ENCODE peak calls at places on chromosomes 5 and 9, in four cellular contexts. K is GM12891, I is HepG2, L is H1. V is an unnamed sample.

GRCh38 chr9:12640021-12640587 is 53.1 kb upstream of the TYRP1 start:
- DNase-seq in K (no peak), L (no peak), I (peak; percentile 27), V (no peak)

GRCh38 chr5:53067641-53068040 is 41.9 kb downstream of the MOCS2 start:
- DNase-seq in K (no peak), I (no peak), L (no peak), V (no peak)

GRCh38 chr5:151499636-151500035 is 52.2 kb downstream of the SLC36A1 start:
- DNase-seq in K (no peak), L (no peak), I (no peak), V (no peak)

GRCh38 chr9:114769664-114770063 is 36.2 kb downstream of the TNFSF15 start:
- DNase-seq in I (no peak), K (no peak), L (no peak), V (no peak)

GRCh38 chr5:161713042-161713441 is 27.5 kb downstream of the GABRA6 start:
- DNase-seq in L (no peak), K (no peak), I (no peak), V (no peak)

GRCh38 chr9:133579601-133580415 is 29.4 kb downstream of the FAM163B start:
- DNase-seq in I (no peak), K (no peak), L (no peak), V (no peak)

GRCh38 chr5:180910182-180910581 is 11.2 kb downstream of the BTNL8 start:
- DNase-seq in K (no peak), L (no peak), I (no peak), V (no peak)

GRCh38 chr9:136804509-136805206 is 3.1 kb upstream of the RABL6 start:
- DNase-seq in L (no peak), K (peak; percentile 8), I (no peak), V (no peak)

GRCh38 chr9:82488702-82489578 is 500.4 kb downstream of the SPATA31D1 start:
- DNase-seq in I (peak; percentile 80), K (no peak), L (no peak), V (no peak)

GRCh38 chr9:35743880-35744518 is 5.0 kb downstream of the GBA2 start:
- DNase-seq in K (no peak), L (no peak), I (no peak), V (no peak)

GRCh38 chr5:73230264-73231244 is 57.6 kb downstream of the TMEM174 start:
- DNase-seq in I (no peak), K (no peak), L (peak; percentile 79), V (no peak)

GRCh38 chr9:133713211-133713959 is 24.8 kb downstream of the SARDH start:
- DNase-seq in L (no peak), K (no peak), I (peak; percentile 58), V (no peak)

GRCh38 chr9:73200694-73201432 is 49.2 kb downstream of the ANXA1 start:
- DNase-seq in K (no peak), I (peak; percentile 33), L (no peak), V (no peak)

GRCh38 chr5:122056913-122057312 is 21.1 kb downstream of the LOX start:
- DNase-seq in L (no peak), K (no peak), I (no peak), V (no peak)

GRCh38 chr5:114447084-114447773 is 85.4 kb downstream of the KCNN2 start:
- DNase-seq in L (no peak), K (no peak), I (no peak), V (no peak)

GRCh38 chr9:98438701-98439100 is 183.3 kb upstream of the TBC1D2 start:
- DNase-seq in L (no peak), I (no peak), K (no peak), V (no peak)

GRCh38 chr5:123131805-123132204 is 42.8 kb downstream of the PRDM6 start:
- DNase-seq in L (no peak), I (no peak), K (no peak), V (no peak)

GRCh38 chr5:118794281-118794680 is 194.1 kb downstream of the DTWD2 start:
- DNase-seq in K (no peak), I (no peak), L (no peak), V (no peak)

GRCh38 chr9:116693233-116693731 is 6.2 kb downstream of the TRIM32 start:
- DNase-seq in L (no peak), I (no peak), K (no peak), V (no peak)

GRCh38 chr9:107976767-107977166 is 487.2 kb upstream of the KLF4 start:
- DNase-seq in K (no peak), I (no peak), L (no peak), V (no peak)

GRCh38 chr9:113416149-113416726 is 5.7 kb downstream of the C9orf43 start:
- DNase-seq in I (no peak), L (no peak), K (peak; percentile 39), V (peak; percentile 52)

GRCh38 chr9:23743041-23743440 is 83.0 kb downstream of the ELAVL2 start:
- DNase-seq in I (no peak), K (no peak), L (no peak), V (no peak)

GRCh38 chr5:136058031-136058971 is 29.5 kb downstream of the TGFBI start:
- DNase-seq in K (no peak), L (peak; percentile 55), I (peak; percentile 99), V (no peak)

GRCh38 chr5:91136271-91136670 is 246.8 kb downstream of the ARRDC3 start:
- DNase-seq in I (no peak), L (no peak), K (no peak), V (no peak)

GRCh38 chr9:89646189-89646588 is 41.4 kb downstream of the GADD45G start:
- DNase-seq in L (no peak), I (no peak), K (no peak), V (no peak)

GRCh38 chr5:179484761-179485160 is 65.6 kb upstream of the RUFY1 start:
- DNase-seq in L (no peak), K (no peak), I (no peak), V (no peak)

GRCh38 chr5:179485845-179486575 is 64.3 kb upstream of the RUFY1 start:
- DNase-seq in L (no peak), I (no peak), K (no peak), V (no peak)

GRCh38 chr5:179488464-179488863 is 61.9 kb upstream of the RUFY1 start:
- DNase-seq in L (no peak), K (no peak), I (no peak), V (no peak)

GRCh38 chr5:179487145-179487544 is 63.2 kb upstream of the RUFY1 start:
- DNase-seq in I (no peak), L (no peak), K (no peak), V (no peak)

GRCh38 chr5:179486596-179487051 is 63.7 kb upstream of the RUFY1 start:
- DNase-seq in K (no peak), L (no peak), I (no peak), V (no peak)
- TF ChIP-seq TAF1 in K (no peak), L (no peak), I (no peak), V (no peak)

GRCh38 chr5:16807475-16807874 is 128.6 kb downstream of the MYO10 start:
- DNase-seq in L (no peak), K (no peak), I (no peak), V (no peak)

GRCh38 chr5:16808021-16808420 is 128.1 kb downstream of the MYO10 start:
- DNase-seq in L (no peak), K (no peak), I (no peak), V (no peak)

GRCh38 chr5:16808936-16809815 is 126.9 kb downstream of the MYO10 start:
- DNase-seq in K (no peak), I (peak; percentile 10), L (no peak), V (no peak)

GRCh38 chr5:16805478-16805877 is 130.6 kb downstream of the MYO10 start:
- DNase-seq in I (no peak), K (no peak), L (no peak), V (no peak)

GRCh38 chr5:16806691-16807433 is 129.2 kb downstream of the MYO10 start:
- DNase-seq in L (no peak), I (no peak), K (no peak), V (no peak)
- TF ChIP-seq TAF1 in L (no peak), I (no peak), K (no peak), V (no peak)

GRCh38 chr5:1792842-1793266 is 6.8 kb downstream of the MRPL36 start:
- DNase-seq in K (peak; percentile 68), I (no peak), L (no peak), V (peak; percentile 70)
- TF ChIP-seq TAF1 in K (no peak), I (no peak), L (no peak), V (peak; percentile 34)

GRCh38 chr9:135022191-135022870 is 65.1 kb upstream of the OLFM1 start:
- DNase-seq in K (no peak), I (no peak), L (no peak), V (no peak)
- TF ChIP-seq TAF1 in K (no peak), I (no peak), L (no peak), V (no peak)

GRCh38 chr9:138049085-138049778 is 171.7 kb downstream of the CACNA1B start:
- DNase-seq in K (no peak), I (no peak), L (no peak), V (no peak)
- TF ChIP-seq TAF1 in K (no peak), I (no peak), L (no peak), V (no peak)

DNA sequence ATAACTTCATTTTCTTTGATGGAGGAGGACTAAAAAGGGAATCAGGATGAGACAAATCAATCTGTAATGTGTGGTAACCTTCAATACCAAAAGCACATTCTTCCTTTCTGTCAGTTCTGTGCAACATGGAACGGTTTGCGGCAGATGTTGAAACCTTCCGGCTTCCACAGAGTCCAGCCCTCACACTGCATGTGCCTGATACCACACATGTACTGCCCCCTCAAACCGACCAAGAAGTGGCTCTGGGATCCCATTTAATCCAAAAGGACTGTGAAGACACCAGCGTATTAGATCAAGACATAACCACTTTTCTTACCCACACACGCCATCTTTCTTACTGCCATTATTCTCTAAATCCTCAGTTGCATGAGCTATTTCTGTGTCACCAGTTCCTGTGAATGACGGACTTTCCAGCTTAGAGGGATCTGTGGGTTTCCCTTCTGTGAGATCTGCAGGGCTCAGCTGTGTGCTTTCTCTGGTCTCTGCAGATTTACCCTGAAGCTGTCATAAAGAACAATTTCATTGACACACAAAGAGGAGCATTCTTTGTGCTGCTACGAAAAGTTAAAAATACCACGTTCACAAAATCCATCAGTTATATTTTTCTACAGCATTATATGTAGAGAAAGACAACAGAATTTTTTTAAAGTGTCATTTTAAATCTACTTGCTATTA is 25.8 kb downstream of the NSUN2 start:
- DNase-seq in L (no peak), K (no peak), I (no peak), V (no peak)
- TF ChIP-seq TAF1 in L (no peak), K (no peak), I (no peak), V (no peak)

GRCh38 chr9:96217358-96217755 is 84.6 kb downstream of the HSD17B3 start:
- DNase-seq in I (no peak), K (no peak), L (no peak), V (no peak)
- TF ChIP-seq TAF1 in I (no peak), K (no peak), L (no peak), V (no peak)

GRCh38 chr5:116419258-116419657 is 155.4 kb downstream of the SEMA6A start:
- DNase-seq in I (no peak), K (no peak), L (no peak), V (no peak)
- TF ChIP-seq TAF1 in I (no peak), K (no peak), L (no peak), V (no peak)

V was measured in GM12892.